ENCODE peak calls at places on chromosomes 7 and 10, in nine cellular contexts. One of them, this sample, is unnamed.

GRCh38 chr7:15821484-15822122 is 135.1 kb upstream of the MEOX2 start:
- DNase-seq in GM04504: peak
- DNase-seq in progenitor cell of endocrine pancreas: no peak
- DNase-seq in activated CD8-positive, alpha-beta memory T cell treated with anti-CD3 and anti-CD28 coated beads for 4 hours: no peak
- DNase-seq in RWPE1: no peak
- DNase-seq in glomerular endothelial cell: no peak
- DNase-seq in NCI-H1694 treated with DMSO at 0.1 percent for 48 hours: no peak
- DNase-seq in stimulated activated CD4-positive, alpha-beta T cell treated with anti-CD3 and anti-CD28 coated beads, Interleukin-1b, Interleukin-23, amount 100 ng/mL, for 4 hours: no peak
- DNase-seq in NCI-H1417: no peak
- DNase-seq in this sample: no peak

GRCh38 chr10:23630880-23631279 is 192.0 kb downstream of the OTUD1 start:
- DNase-seq in GM04504: no peak
- DNase-seq in progenitor cell of endocrine pancreas: no peak
- DNase-seq in activated CD8-positive, alpha-beta memory T cell treated with anti-CD3 and anti-CD28 coated beads for 4 hours: no peak
- DNase-seq in RWPE1: no peak
- DNase-seq in glomerular endothelial cell: no peak
- DNase-seq in NCI-H1694 treated with DMSO at 0.1 percent for 48 hours: no peak
- DNase-seq in stimulated activated CD4-positive, alpha-beta T cell treated with anti-CD3 and anti-CD28 coated beads, Interleukin-1b, Interleukin-23, amount 100 ng/mL, for 4 hours: no peak
- DNase-seq in NCI-H1417: no peak
- DNase-seq in this sample: no peak

GRCh38 chr7:111832159-111832558 is 269.9 kb upstream of the IMMP2L start:
- DNase-seq in GM04504: no peak
- DNase-seq in progenitor cell of endocrine pancreas: no peak
- DNase-seq in activated CD8-positive, alpha-beta memory T cell treated with anti-CD3 and anti-CD28 coated beads for 4 hours: no peak
- DNase-seq in RWPE1: no peak
- DNase-seq in glomerular endothelial cell: no peak
- DNase-seq in NCI-H1694 treated with DMSO at 0.1 percent for 48 hours: no peak
- DNase-seq in stimulated activated CD4-positive, alpha-beta T cell treated with anti-CD3 and anti-CD28 coated beads, Interleukin-1b, Interleukin-23, amount 100 ng/mL, for 4 hours: no peak
- DNase-seq in NCI-H1417: no peak
- DNase-seq in this sample: no peak

GRCh38 chr10:4131407-4132215 is 346.6 kb upstream of the KLF6 start:
- DNase-seq in GM04504: peak
- DNase-seq in progenitor cell of endocrine pancreas: no peak
- DNase-seq in activated CD8-positive, alpha-beta memory T cell treated with anti-CD3 and anti-CD28 coated beads for 4 hours: no peak
- DNase-seq in RWPE1: peak
- DNase-seq in glomerular endothelial cell: peak
- DNase-seq in NCI-H1694 treated with DMSO at 0.1 percent for 48 hours: no peak
- DNase-seq in stimulated activated CD4-positive, alpha-beta T cell treated with anti-CD3 and anti-CD28 coated beads, Interleukin-1b, Interleukin-23, amount 100 ng/mL, for 4 hours: peak
- DNase-seq in NCI-H1417: no peak
- DNase-seq in this sample: no peak

GRCh38 chr7:25028370-25028971 is 48.5 kb upstream of the OSBPL3 start:
- DNase-seq in GM04504: peak
- DNase-seq in progenitor cell of endocrine pancreas: no peak
- DNase-seq in activated CD8-positive, alpha-beta memory T cell treated with anti-CD3 and anti-CD28 coated beads for 4 hours: no peak
- DNase-seq in RWPE1: peak
- DNase-seq in glomerular endothelial cell: peak
- DNase-seq in NCI-H1694 treated with DMSO at 0.1 percent for 48 hours: no peak
- DNase-seq in stimulated activated CD4-positive, alpha-beta T cell treated with anti-CD3 and anti-CD28 coated beads, Interleukin-1b, Interleukin-23, amount 100 ng/mL, for 4 hours: peak
- DNase-seq in NCI-H1417: peak
- DNase-seq in this sample: peak

GRCh38 chr7:131654249-131654558 is 97.8 kb upstream of the PODXL start:
- DNase-seq in GM04504: no peak
- DNase-seq in progenitor cell of endocrine pancreas: no peak
- DNase-seq in activated CD8-positive, alpha-beta memory T cell treated with anti-CD3 and anti-CD28 coated beads for 4 hours: no peak
- DNase-seq in RWPE1: no peak
- DNase-seq in glomerular endothelial cell: no peak
- DNase-seq in NCI-H1694 treated with DMSO at 0.1 percent for 48 hours: no peak
- DNase-seq in stimulated activated CD4-positive, alpha-beta T cell treated with anti-CD3 and anti-CD28 coated beads, Interleukin-1b, Interleukin-23, amount 100 ng/mL, for 4 hours: no peak
- DNase-seq in NCI-H1417: no peak
- DNase-seq in this sample: no peak

GRCh38 chr7:102152672-102153585 is 133.7 kb upstream of the SH2B2 start:
- DNase-seq in GM04504: peak
- DNase-seq in progenitor cell of endocrine pancreas: no peak
- DNase-seq in activated CD8-positive, alpha-beta memory T cell treated with anti-CD3 and anti-CD28 coated beads for 4 hours: no peak
- DNase-seq in RWPE1: peak
- DNase-seq in glomerular endothelial cell: no peak
- DNase-seq in NCI-H1694 treated with DMSO at 0.1 percent for 48 hours: no peak
- DNase-seq in stimulated activated CD4-positive, alpha-beta T cell treated with anti-CD3 and anti-CD28 coated beads, Interleukin-1b, Interleukin-23, amount 100 ng/mL, for 4 hours: no peak
- DNase-seq in NCI-H1417: peak
- DNase-seq in this sample: no peak

GRCh38 chr7:103637726-103638125 is 191.7 kb upstream of the SLC26A5 start:
- DNase-seq in GM04504: peak
- DNase-seq in progenitor cell of endocrine pancreas: no peak
- DNase-seq in activated CD8-positive, alpha-beta memory T cell treated with anti-CD3 and anti-CD28 coated beads for 4 hours: no peak
- DNase-seq in RWPE1: peak
- DNase-seq in glomerular endothelial cell: no peak
- DNase-seq in NCI-H1694 treated with DMSO at 0.1 percent for 48 hours: no peak
- DNase-seq in stimulated activated CD4-positive, alpha-beta T cell treated with anti-CD3 and anti-CD28 coated beads, Interleukin-1b, Interleukin-23, amount 100 ng/mL, for 4 hours: no peak
- DNase-seq in NCI-H1417: no peak
- DNase-seq in this sample: no peak

GRCh38 chr7:70016044-70016770 is 417.9 kb downstream of the AUTS2 start:
- DNase-seq in GM04504: no peak
- DNase-seq in progenitor cell of endocrine pancreas: no peak
- DNase-seq in activated CD8-positive, alpha-beta memory T cell treated with anti-CD3 and anti-CD28 coated beads for 4 hours: no peak
- DNase-seq in RWPE1: no peak
- DNase-seq in glomerular endothelial cell: no peak
- DNase-seq in NCI-H1694 treated with DMSO at 0.1 percent for 48 hours: no peak
- DNase-seq in stimulated activated CD4-positive, alpha-beta T cell treated with anti-CD3 and anti-CD28 coated beads, Interleukin-1b, Interleukin-23, amount 100 ng/mL, for 4 hours: no peak
- DNase-seq in NCI-H1417: no peak
- DNase-seq in this sample: no peak